ENCODE peak calls at places on chromosomes 7 and 10, in five cellular contexts. One of them, this sample, is unnamed.

GRCh38 chr7:132292803-132293202 is 283.5 kb downstream of the PLXNA4 start:
- DNase-seq in endodermal cell: no peak
- DNase-seq in EH: peak; percentile 4
- DNase-seq in nucleus accumbens: no peak
- DNase-seq in H7: no peak
- DNase-seq in this sample: no peak

GRCh38 chr7:140937702-140938283 is 13.1 kb upstream of the BRAF start:
- DNase-seq in endodermal cell: no peak
- DNase-seq in EH: no peak
- DNase-seq in nucleus accumbens: no peak
- DNase-seq in H7: no peak
- DNase-seq in this sample: no peak

GRCh38 chr10:77348711-77349110 is 288.9 kb downstream of the KCNMA1 start:
- DNase-seq in endodermal cell: no peak
- DNase-seq in EH: peak; percentile 57
- DNase-seq in nucleus accumbens: no peak
- DNase-seq in H7: no peak
- DNase-seq in this sample: no peak

GRCh38 chr10:111983970-111984525 is 199.5 kb downstream of the GPAM start:
- DNase-seq in endodermal cell: peak; percentile 72
- DNase-seq in EH: no peak
- DNase-seq in nucleus accumbens: no peak
- DNase-seq in H7: no peak
- DNase-seq in this sample: no peak

GRCh38 chr10:22556774-22557173 is 157.6 kb downstream of the PIP4K2A start:
- DNase-seq in endodermal cell: no peak
- DNase-seq in EH: no peak
- DNase-seq in nucleus accumbens: no peak
- DNase-seq in H7: no peak
- DNase-seq in this sample: no peak

GRCh38 chr10:34506773-34507172 is 308.3 kb downstream of the PARD3 start:
- DNase-seq in endodermal cell: no peak
- DNase-seq in EH: no peak
- DNase-seq in nucleus accumbens: no peak
- DNase-seq in H7: no peak
- DNase-seq in this sample: no peak

GRCh38 chr10:28250782-28251181 is 52.1 kb downstream of the MPP7 start:
- DNase-seq in endodermal cell: no peak
- DNase-seq in EH: peak; percentile 52
- DNase-seq in nucleus accumbens: no peak
- DNase-seq in H7: no peak
- DNase-seq in this sample: no peak

GRCh38 chr7:44965937-44966730 is 12.7 kb downstream of the MYO1G start:
- DNase-seq in endodermal cell: no peak
- DNase-seq in EH: no peak
- DNase-seq in nucleus accumbens: no peak
- DNase-seq in H7: peak; percentile 44
- DNase-seq in this sample: peak; percentile 73

GRCh38 chr7:149701495-149702240 is 71.7 kb downstream of the ZNF467 start:
- DNase-seq in endodermal cell: no peak
- DNase-seq in EH: no peak
- DNase-seq in nucleus accumbens: no peak
- DNase-seq in H7: no peak
- DNase-seq in this sample: no peak

GRCh38 chr10:42962120-42962901 is 114.6 kb upstream of the RET start:
- DNase-seq in endodermal cell: no peak
- DNase-seq in EH: no peak
- DNase-seq in nucleus accumbens: no peak
- DNase-seq in H7: peak; percentile 20
- DNase-seq in this sample: peak; percentile 85

GRCh38 chr10:131738396-131738735 is 162.4 kb upstream of the PPP2R2D start:
- DNase-seq in endodermal cell: no peak
- DNase-seq in EH: no peak
- DNase-seq in nucleus accumbens: no peak
- DNase-seq in H7: peak; percentile 36
- DNase-seq in this sample: peak; percentile 76

GRCh38 chr7:149669121-149669818 is 104.1 kb downstream of the ZNF467 start:
- DNase-seq in endodermal cell: no peak
- DNase-seq in EH: peak; percentile 29
- DNase-seq in nucleus accumbens: no peak
- DNase-seq in H7: no peak
- DNase-seq in this sample: no peak

GRCh38 chr7:158272509-158273137 is 315.0 kb downstream of the PTPRN2 start:
- DNase-seq in endodermal cell: no peak
- DNase-seq in EH: no peak
- DNase-seq in nucleus accumbens: no peak
- DNase-seq in H7: peak; percentile 33
- DNase-seq in this sample: peak; percentile 79

GRCh38 chr7:121515181-121515580 is 119.1 kb upstream of the FAM3C start:
- DNase-seq in endodermal cell: no peak
- DNase-seq in EH: no peak
- DNase-seq in nucleus accumbens: no peak
- DNase-seq in H7: no peak
- DNase-seq in this sample: no peak

GRCh38 chr10:50576245-50576815 is 47.4 kb downstream of the SGMS1 start:
- DNase-seq in endodermal cell: no peak
- DNase-seq in EH: peak; percentile 80
- DNase-seq in nucleus accumbens: peak; percentile 20
- DNase-seq in H7: no peak
- DNase-seq in this sample: no peak

GRCh38 chr10:5965266-5965665 is 12.1 kb downstream of the IL15RA start:
- DNase-seq in endodermal cell: peak; percentile 25
- DNase-seq in EH: no peak
- DNase-seq in nucleus accumbens: no peak
- DNase-seq in H7: no peak
- DNase-seq in this sample: peak; percentile 85

GRCh38 chr7:7732566-7733290 is 14.3 kb upstream of the RPA3 start:
- DNase-seq in endodermal cell: no peak
- DNase-seq in EH: peak; percentile 82
- DNase-seq in nucleus accumbens: no peak
- DNase-seq in H7: no peak
- DNase-seq in this sample: no peak

GRCh38 chr10:43700306-43700705 is 51.6 kb upstream of the ZNF32 start:
- DNase-seq in endodermal cell: no peak
- DNase-seq in EH: peak; percentile 69
- DNase-seq in nucleus accumbens: no peak
- DNase-seq in H7: no peak
- DNase-seq in this sample: no peak

GRCh38 chr10:119003572-119004289 is 25.8 kb upstream of the NANOS1 start:
- DNase-seq in endodermal cell: no peak
- DNase-seq in EH: no peak
- DNase-seq in nucleus accumbens: no peak
- DNase-seq in H7: no peak
- DNase-seq in this sample: peak; percentile 84

GRCh38 chr10:58266003-58266825 is 1.5 kb downstream of the IPMK start:
- DNase-seq in endodermal cell: no peak
- DNase-seq in EH: peak; percentile 74
- DNase-seq in nucleus accumbens: no peak
- DNase-seq in H7: no peak
- DNase-seq in this sample: no peak

GRCh38 chr10:124534821-124535601 is 73.4 kb downstream of the LHPP start:
- DNase-seq in endodermal cell: no peak
- DNase-seq in EH: no peak
- DNase-seq in nucleus accumbens: no peak
- DNase-seq in H7: no peak
- DNase-seq in this sample: no peak

GRCh38 chr10:75508239-75508813 is 76.9 kb downstream of the LRMDA start:
- DNase-seq in endodermal cell: no peak
- DNase-seq in EH: peak; percentile 13
- DNase-seq in nucleus accumbens: no peak
- DNase-seq in H7: no peak
- DNase-seq in this sample: no peak

GRCh38 chr10:88114368-88114767 is 250.9 kb downstream of the PTEN start:
- DNase-seq in endodermal cell: peak; percentile 84
- DNase-seq in EH: peak; percentile 42
- DNase-seq in nucleus accumbens: no peak
- DNase-seq in H7: peak; percentile 49
- DNase-seq in this sample: no peak

GRCh38 chr7:17274551-17275245 is 23.8 kb upstream of the AHR start:
- DNase-seq in endodermal cell: no peak
- DNase-seq in EH: peak; percentile 76
- DNase-seq in nucleus accumbens: no peak
- DNase-seq in H7: no peak
- DNase-seq in this sample: no peak